ENCODE peak calls at places on chromosome 3, in four cellular contexts. G is left ventricle myocardium inferior, W is AG09319, U is body of pancreas. L is an unnamed sample.
A peak's percentile ranks its signal among the peaks of the same experiment; 100 is the strongest.

GRCh38 chr3:46664188-46664970 is 29.1 kb downstream of the ALS2CL start:
- DNase-seq in G (no peak), W (no peak), U (no peak), L (no peak)

GRCh38 chr3:125256675-125257074 is 44.1 kb upstream of the SLC12A8 start:
- DNase-seq in G (no peak), W (no peak), U (no peak), L (no peak)

GRCh38 chr3:115074502-115074901 is 72.6 kb downstream of the ZBTB20 start:
- DNase-seq in G (no peak), W (no peak), U (no peak), L (no peak)

GRCh38 chr3:9866639-9867038 is 13.4 kb downstream of the CIDEC start:
- DNase-seq in G (no peak), W (no peak), U (no peak), L (peak; percentile 43)

GRCh38 chr3:110383356-110383755 is 688.3 kb upstream of the NECTIN3 start:
- DNase-seq in G (no peak), W (no peak), U (no peak), L (no peak)

GRCh38 chr3:38227989-38228388 is 37.6 kb upstream of the SLC22A13 start:
- DNase-seq in G (no peak), W (no peak), U (no peak), L (no peak)

GRCh38 chr3:61561374-61562041 is at the start of gene PTPRG:
- DNase-seq in G (peak; percentile 91), W (peak; percentile 87), U (peak; percentile 94), L (peak; percentile 41)

GRCh38 chr3:139522421-139522820 is 17.1 kb downstream of the RBP1 start:
- DNase-seq in G (no peak), W (no peak), U (no peak), L (no peak)

GRCh38 chr3:100437879-100438622 is 36.7 kb downstream of the LNP1 start:
- DNase-seq in G (no peak), W (no peak), U (peak; percentile 75), L (no peak)

GRCh38 chr3:149527531-149528343 is 53.2 kb downstream of the TM4SF4 start:
- DNase-seq in G (no peak), W (no peak), U (no peak), L (no peak)

GRCh38 chr3:191260431-191261303 is 61.6 kb downstream of the OSTN start:
- DNase-seq in G (no peak), W (no peak), U (no peak), L (no peak)

GRCh38 chr3:47871389-47871788 is 68.5 kb downstream of the DHX30 start:
- DNase-seq in G (no peak), W (no peak), U (no peak), L (no peak)

GRCh38 chr3:47877719-47878118 is 74.8 kb downstream of the DHX30 start:
- DNase-seq in G (no peak), W (no peak), U (no peak), L (no peak)

GRCh38 chr3:47874913-47875312 is 72.0 kb downstream of the DHX30 start:
- DNase-seq in G (no peak), W (no peak), U (no peak), L (no peak)

GRCh38 chr3:47877288-47877687 is 74.3 kb downstream of the DHX30 start:
- DNase-seq in G (no peak), W (no peak), U (no peak), L (no peak)

DNA sequence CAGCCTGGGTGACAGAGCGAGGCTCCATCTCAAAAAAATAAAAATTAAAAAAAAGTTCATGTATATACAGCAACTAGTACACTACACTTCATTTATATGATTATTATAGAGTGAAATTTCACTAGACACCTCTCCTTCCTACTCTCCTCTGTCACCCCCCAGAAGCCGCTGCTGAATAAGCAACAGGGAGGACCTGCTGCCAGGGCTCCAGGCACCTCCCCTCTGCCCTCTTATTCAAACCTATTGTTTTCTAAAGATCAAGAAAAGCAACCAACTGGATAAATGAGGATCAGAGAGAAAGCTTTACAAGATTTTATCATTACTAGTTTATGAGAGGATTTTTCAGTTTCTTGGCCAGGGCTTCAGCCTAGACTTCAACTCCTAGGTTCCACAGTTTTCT is 71.5 kb downstream of the DHX30 start:
- DNase-seq in G (no peak), W (no peak), U (no peak), L (no peak)
- TF ChIP-seq CTCF in G (no peak), W (no peak), U (no peak), L (no peak)

DNA sequence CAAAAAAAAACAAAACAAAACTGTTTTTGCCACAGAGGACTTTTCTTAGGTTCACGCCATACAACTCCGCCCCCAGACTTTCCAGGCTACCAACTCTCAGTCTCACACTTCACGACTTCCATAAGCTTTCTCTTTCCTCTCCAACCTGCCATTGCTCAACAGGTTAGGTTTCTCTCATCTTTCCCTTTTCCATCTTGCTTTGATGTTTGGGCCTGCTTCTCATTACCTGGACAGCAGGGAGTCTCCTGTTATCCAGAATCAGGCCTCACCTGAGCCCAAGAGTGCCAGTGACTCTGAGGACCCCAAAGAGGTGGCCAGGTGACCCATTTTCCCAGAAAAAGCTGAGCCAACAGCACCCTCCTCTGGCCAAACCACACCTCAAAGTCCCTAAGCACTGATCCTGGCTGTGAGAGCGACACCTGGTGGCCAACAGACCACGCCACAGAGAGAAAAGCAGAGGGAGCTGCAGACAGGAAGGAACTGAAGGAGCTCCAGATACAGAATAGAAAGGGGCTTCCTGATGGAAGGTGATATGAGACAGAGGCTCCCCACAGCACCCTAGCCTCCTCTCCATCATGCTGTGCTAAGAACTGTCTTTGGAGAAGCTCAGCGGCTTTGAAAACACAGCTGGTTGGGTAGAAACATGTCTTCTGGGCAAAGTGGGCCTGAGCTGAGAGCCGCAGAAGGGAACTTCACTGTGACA is 4.0 kb downstream of the CCDC51 start:
- DNase-seq in G (peak; percentile 87), W (peak; percentile 59), U (peak; percentile 91), L (peak; percentile 76)
- TF ChIP-seq CTCF in G (peak; percentile 100), W (no peak), U (peak; percentile 100), L (peak; percentile 77)

GRCh38 chr3:158731938-158732855 is at the start of gene RARRES1:
- DNase-seq in G (peak; percentile 77), W (no peak), U (peak; percentile 74), L (peak; percentile 58)
- TF ChIP-seq CTCF in G (no peak), W (peak; percentile 16), U (no peak), L (no peak)

GRCh38 chr3:51106242-51106876 is 278.7 kb upstream of the MANF start:
- DNase-seq in G (no peak), W (no peak), U (no peak), L (no peak)
- TF ChIP-seq CTCF in G (no peak), W (no peak), U (no peak), L (no peak)

DNA sequence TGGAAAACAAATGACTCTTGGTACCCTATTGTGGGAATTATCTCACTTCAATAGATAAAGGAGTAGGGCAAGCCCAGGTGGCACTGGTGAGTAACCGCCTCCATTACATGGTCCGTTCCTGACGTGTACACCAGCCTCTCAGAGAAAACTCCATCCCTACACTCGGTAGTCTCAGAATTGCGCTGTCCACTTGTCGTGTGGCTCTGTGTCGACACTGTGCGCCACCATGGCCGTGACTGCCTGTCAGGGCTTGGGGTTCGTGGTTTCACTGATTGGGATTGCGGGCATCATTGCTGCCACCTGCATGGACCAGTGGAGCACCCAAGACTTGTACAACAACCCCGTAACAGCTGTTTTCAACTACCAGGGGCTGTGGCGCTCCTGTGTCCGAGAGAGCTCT is 11.3 kb upstream of the CLDN18 start:
- DNase-seq in G (no peak), W (no peak), U (no peak), L (no peak)
- TF ChIP-seq CTCF in G (no peak), W (no peak), U (no peak), L (no peak)